ENCODE peak calls at places on chromosomes 11 and 22, in four cellular contexts. B is psoas muscle, M is IMR-90, J is glutamatergic neuron. N is an unnamed sample.

GRCh38 chr22:48952256-48953102 is 875.2 kb downstream of the BRD1 start:
- DNase-seq in B (no peak), M (no peak), J (no peak), N (peak)

GRCh38 chr11:102518296-102519094 is 12.1 kb downstream of the MMP7 start:
- DNase-seq in B (no peak), M (no peak), J (no peak), N (no peak)

GRCh38 chr22:49014227-49015201 is 813.2 kb downstream of the BRD1 start:
- DNase-seq in B (no peak), M (no peak), J (no peak), N (no peak)

GRCh38 chr11:131770801-131771200 is 400.4 kb downstream of the NTM start:
- DNase-seq in B (no peak), M (peak), J (no peak), N (no peak)

GRCh38 chr11:63710476-63711217 is 29.3 kb downstream of the RTN3 start:
- DNase-seq in B (no peak), M (peak), J (no peak), N (no peak)

GRCh38 chr11:2375964-2376551 is 1.1 kb upstream of the CD81 start:
- DNase-seq in B (no peak), M (no peak), J (no peak), N (no peak)

GRCh38 chr22:50298937-50299656 is 8.3 kb downstream of the PLXNB2 start:
- DNase-seq in B (no peak), M (peak), J (no peak), N (no peak)

GRCh38 chr11:66289548-66290331 is 797 bp upstream of the YIF1A start:
- DNase-seq in B (peak), M (no peak), J (no peak), N (no peak)

GRCh38 chr22:36884314-36885158 is 23.7 kb downstream of the NCF4 start:
- DNase-seq in B (no peak), M (no peak), J (no peak), N (no peak)

GRCh38 chr22:38314992-38315800 is 2.0 kb downstream of the CSNK1E start:
- DNase-seq in B (no peak), M (peak), J (no peak), N (peak)

GRCh38 chr11:67195971-67196418 is 70.3 kb upstream of the GRK2 start:
- DNase-seq in B (no peak), M (peak), J (no peak), N (no peak)

GRCh38 chr11:110430267-110431211 is 791 bp downstream of the FDX1 start:
- DNase-seq in B (no peak), M (peak), J (no peak), N (no peak)

GRCh38 chr11:16338397-16338796 is 17.9 kb downstream of the SOX6 start:
- DNase-seq in B (no peak), M (peak), J (no peak), N (no peak)

GRCh38 chr11:17894929-17895658 is 117.8 kb downstream of the SERGEF start:
- DNase-seq in B (no peak), M (peak), J (no peak), N (no peak)

GRCh38 chr11:17776213-17776875 is 41.8 kb downstream of the KCNC1 start:
- DNase-seq in B (no peak), M (no peak), J (no peak), N (peak)

GRCh38 chr11:2887526-2888195 is 2.1 kb upstream of the CDKN1C start:
- DNase-seq in B (no peak), M (no peak), J (no peak), N (peak)

GRCh38 chr22:17931400-17931825 is 92.9 kb downstream of the MICAL3 start:
- DNase-seq in B (peak), M (no peak), J (no peak), N (no peak)

GRCh38 chr11:131422491-131422890 is 52.1 kb downstream of the NTM start:
- DNase-seq in B (no peak), M (no peak), J (no peak), N (no peak)

GRCh38 chr22:50530280-50530856 is 556 bp upstream of the TYMP start:
- DNase-seq in B (peak), M (peak), J (peak), N (peak)

GRCh38 chr11:86515297-86516094 is 140.8 kb downstream of the CCDC81 start:
- DNase-seq in B (no peak), M (peak), J (no peak), N (no peak)

GRCh38 chr11:58940028-58940427 is 740 bp downstream of the GLYATL1 start:
- DNase-seq in B (no peak), M (no peak), J (no peak), N (no peak)

GRCh38 chr11:78216021-78216420 is 27.3 kb downstream of the USP35 start:
- DNase-seq in B (no peak), M (no peak), J (no peak), N (peak)

GRCh38 chr11:99585606-99586005 is 564.9 kb downstream of the CNTN5 start:
- DNase-seq in B (no peak), M (no peak), J (no peak), N (no peak)

GRCh38 chr11:2142762-2143202 is 3.6 kb upstream of the IGF2 start:
- DNase-seq in B (no peak), M (peak), J (no peak), N (no peak)

GRCh38 chr22:31212783-31213626 is 907 bp downstream of the LIMK2 start:
- DNase-seq in B (no peak), M (no peak), J (no peak), N (peak)

GRCh38 chr11:55707029-55707428 is 45.0 kb downstream of the OR4C6 start:
- DNase-seq in B (no peak), M (peak), J (no peak), N (no peak)

GRCh38 chr22:41779889-41780505 is 20.5 kb upstream of the CCDC134 start:
- DNase-seq in B (no peak), M (no peak), J (no peak), N (peak)

GRCh38 chr11:125069796-125070195 is 6.7 kb downstream of the SLC37A2 start:
- DNase-seq in B (no peak), M (peak), J (peak), N (peak)

GRCh38 chr11:73072935-73073481 is 69.1 kb downstream of the FCHSD2 start:
- DNase-seq in B (no peak), M (peak), J (no peak), N (no peak)

DNA sequence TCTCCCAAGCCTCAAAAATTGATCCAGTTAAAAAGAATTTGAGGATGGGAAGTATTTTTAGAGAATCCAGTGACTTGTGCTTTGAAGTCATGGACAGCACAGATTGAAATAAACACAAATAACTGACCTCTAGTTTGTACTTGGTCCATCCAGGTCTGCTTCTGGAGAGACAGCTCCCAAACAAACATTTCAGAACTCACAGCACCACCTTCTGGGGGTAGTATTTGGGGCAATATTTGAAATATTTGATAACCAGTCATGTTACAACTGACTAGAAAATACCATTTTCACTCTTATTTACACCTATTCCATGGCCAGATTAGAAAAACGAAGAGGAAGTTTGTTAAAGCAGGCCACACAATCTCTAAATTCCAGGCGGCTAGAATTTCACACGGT is 56.2 kb downstream of the CTSC start:
- DNase-seq in B (no peak), M (no peak), J (no peak), N (no peak)
- TF ChIP-seq CTCF in B (peak), M (peak), J (no peak), N (no peak)

DNA sequence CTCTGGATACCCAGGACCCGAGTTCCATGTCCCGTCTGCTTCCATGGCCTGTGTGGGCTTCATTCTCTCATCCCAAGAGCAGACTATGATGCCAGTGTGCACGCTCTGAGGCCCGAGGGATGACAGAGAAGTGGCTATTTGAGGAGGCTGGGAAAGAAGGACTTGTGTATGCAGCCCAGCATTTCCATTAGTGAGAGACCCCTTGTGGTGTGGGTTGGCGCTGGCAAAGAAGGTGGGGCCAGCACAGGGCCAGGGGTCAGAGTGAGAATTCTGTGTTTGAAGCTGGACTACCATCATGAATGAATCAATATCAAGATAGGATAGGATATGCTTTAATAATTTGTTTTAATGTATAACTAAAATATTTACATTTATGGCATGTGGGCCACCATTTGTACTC is 200.8 kb downstream of the HIPK3 start:
- DNase-seq in B (no peak), M (no peak), J (no peak), N (no peak)
- TF ChIP-seq CTCF in B (no peak), M (no peak), J (no peak), N (no peak)

GRCh38 chr11:788009-788640 is 1.8 kb downstream of the CEND1 start:
- DNase-seq in B (no peak), M (no peak), J (peak), N (no peak)
- TF ChIP-seq CTCF in B (no peak), M (no peak), J (peak), N (no peak)

DNA sequence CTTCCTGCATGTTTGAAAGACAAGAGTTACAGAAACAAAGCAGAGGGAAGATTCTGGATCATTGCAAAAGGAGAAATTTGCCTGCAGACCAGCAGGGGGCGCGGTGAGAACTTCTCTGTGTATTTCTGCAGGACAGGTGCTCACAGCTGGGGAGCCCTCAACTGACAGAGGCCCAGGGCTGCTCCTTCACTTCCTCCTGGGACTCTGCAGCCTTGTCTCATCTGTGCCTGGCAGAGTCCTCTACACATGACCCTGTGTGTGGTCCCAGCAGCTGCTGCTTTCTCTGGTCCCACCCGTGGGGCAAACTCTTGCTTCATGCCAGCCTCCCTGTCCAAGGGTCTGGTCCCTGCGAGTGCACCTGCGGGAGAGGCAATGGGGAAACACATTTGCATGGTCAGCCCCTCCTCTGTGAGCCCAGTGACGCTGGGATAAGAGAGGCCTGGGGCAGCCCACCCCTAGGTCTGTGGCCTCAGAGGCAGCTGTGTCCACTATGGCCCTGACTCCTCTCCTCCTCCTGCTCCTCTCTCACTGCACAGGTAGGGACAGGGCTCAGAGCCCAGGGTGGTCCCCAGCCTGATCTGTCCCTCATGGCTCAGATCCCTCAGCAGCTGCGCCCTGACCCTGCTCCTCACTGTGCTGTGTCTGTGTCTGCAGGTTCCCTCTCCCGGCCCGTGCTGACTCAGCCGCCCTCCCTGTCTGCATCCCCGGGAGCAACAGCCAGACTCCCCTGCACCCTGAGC is 43.2 kb upstream of the VPREB1 start:
- DNase-seq in B (peak), M (peak), J (peak), N (peak)
- TF ChIP-seq CTCF in B (no peak), M (peak), J (peak), N (peak)

GRCh38 chr11:8689726-8690255 is 7.2 kb downstream of the RPL27A start:
- DNase-seq in B (no peak), M (peak), J (no peak), N (peak)

GRCh38 chr11:8690374-8691342 is 8.1 kb downstream of the RPL27A start:
- DNase-seq in B (no peak), M (no peak), J (no peak), N (no peak)

GRCh38 chr11:8686325-8686724 is 3.7 kb downstream of the RPL27A start:
- DNase-seq in B (no peak), M (no peak), J (no peak), N (no peak)

GRCh38 chr11:8685820-8686219 is 3.2 kb downstream of the RPL27A start:
- DNase-seq in B (no peak), M (no peak), J (no peak), N (no peak)

GRCh38 chr11:8688414-8689362 is 6.1 kb downstream of the RPL27A start:
- DNase-seq in B (peak), M (peak), J (peak), N (peak)
- TF ChIP-seq CTCF in B (peak), M (peak), J (no peak), N (peak)

DNA sequence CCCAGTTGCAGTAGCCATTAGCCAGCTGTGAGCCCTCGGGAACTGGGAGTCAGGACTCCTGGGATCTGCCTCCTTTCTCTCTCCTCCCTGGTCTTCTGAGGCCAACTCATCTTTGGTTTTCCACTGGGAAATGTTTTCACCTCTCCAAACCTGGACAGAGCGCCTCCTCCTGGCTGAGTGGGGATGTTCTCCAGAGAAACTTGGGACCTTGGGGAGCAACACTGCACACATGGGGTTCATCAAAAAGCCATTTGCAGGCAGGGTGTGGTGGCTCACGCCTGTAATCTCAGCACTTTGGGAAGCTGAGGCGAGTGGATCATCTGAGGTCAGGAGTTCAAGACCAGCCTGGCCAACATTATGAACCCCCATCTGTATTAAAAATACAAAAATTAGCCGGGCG is 145.4 kb downstream of the NECTIN1 start:
- DNase-seq in B (no peak), M (no peak), J (no peak), N (no peak)
- TF ChIP-seq CTCF in B (no peak), M (no peak), J (peak), N (no peak)

GRCh38 chr11:40716344-40717178 is 742.9 kb downstream of the LRRC4C start:
- DNase-seq in B (no peak), M (no peak), J (no peak), N (no peak)

DNA sequence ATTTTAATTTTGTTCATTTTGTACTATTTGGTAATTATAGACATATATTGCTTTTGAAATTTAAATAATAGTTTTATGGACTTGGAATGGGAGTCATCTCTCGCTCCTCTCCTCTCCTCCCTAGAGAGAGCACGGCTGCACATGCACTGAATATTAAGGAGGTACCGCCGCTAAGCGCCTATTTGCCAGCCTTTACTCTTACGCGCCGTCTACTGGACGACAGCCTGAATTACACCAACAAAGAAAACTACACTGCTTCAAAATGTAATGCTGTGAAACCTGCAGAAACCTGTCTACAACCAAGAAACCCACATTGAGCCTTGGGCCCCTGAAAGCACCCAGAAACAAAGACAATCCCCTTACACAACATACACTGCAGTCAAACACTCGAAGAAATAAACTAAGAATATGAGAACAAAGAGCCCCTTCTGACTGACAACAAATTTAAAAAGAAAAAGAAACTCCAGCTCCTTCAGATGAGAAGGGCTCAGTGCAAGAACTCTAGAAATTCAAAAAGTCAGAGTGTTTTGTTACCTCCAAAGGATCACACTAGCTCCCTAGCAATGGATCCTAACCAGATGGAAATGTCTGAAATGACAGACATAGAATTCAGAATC is 737.2 kb downstream of the LRRC4C start:
- DNase-seq in B (no peak), M (peak), J (peak), N (no peak)
- TF ChIP-seq CTCF in B (no peak), M (peak), J (peak), N (no peak)

DNA sequence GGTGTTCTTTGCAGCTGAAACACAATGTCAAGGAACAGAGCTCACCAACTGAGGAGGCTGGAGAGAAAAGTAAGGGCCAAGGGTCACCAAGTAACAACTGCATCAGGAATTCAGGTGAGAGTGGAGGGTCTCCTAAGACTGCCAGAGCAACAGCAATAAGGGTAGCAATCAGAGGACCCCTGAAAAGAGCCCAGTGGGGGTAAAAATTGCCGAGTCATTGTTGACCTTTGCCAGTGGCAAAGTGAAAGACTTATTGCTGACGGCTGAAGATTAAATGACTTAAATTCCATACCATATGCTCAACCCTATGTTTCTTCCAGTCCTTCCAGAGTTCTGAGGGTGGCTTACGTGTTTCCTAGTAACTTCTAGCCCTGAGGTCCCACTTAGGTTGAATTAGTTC is 51.9 kb upstream of the ARHGAP42 start:
- DNase-seq in B (no peak), M (no peak), J (no peak), N (no peak)
- TF ChIP-seq CTCF in B (no peak), M (no peak), J (no peak), N (no peak)

GRCh38 chr11:27234043-27234668 is 128.9 kb downstream of the CCDC34 start:
- DNase-seq in B (peak), M (peak), J (peak), N (peak)
- TF ChIP-seq CTCF in B (peak), M (peak), J (no peak), N (no peak)

GRCh38 chr11:122229078-122229477 is 113.1 kb upstream of the BLID start:
- DNase-seq in B (no peak), M (peak), J (no peak), N (no peak)

GRCh38 chr11:122226810-122227379 is 110.9 kb upstream of the BLID start:
- DNase-seq in B (no peak), M (no peak), J (no peak), N (no peak)

GRCh38 chr11:122230387-122230760 is 114.4 kb upstream of the BLID start:
- DNase-seq in B (no peak), M (peak), J (no peak), N (no peak)

GRCh38 chr11:122232985-122233384 is 117.0 kb upstream of the BLID start:
- DNase-seq in B (no peak), M (no peak), J (no peak), N (no peak)

DNA sequence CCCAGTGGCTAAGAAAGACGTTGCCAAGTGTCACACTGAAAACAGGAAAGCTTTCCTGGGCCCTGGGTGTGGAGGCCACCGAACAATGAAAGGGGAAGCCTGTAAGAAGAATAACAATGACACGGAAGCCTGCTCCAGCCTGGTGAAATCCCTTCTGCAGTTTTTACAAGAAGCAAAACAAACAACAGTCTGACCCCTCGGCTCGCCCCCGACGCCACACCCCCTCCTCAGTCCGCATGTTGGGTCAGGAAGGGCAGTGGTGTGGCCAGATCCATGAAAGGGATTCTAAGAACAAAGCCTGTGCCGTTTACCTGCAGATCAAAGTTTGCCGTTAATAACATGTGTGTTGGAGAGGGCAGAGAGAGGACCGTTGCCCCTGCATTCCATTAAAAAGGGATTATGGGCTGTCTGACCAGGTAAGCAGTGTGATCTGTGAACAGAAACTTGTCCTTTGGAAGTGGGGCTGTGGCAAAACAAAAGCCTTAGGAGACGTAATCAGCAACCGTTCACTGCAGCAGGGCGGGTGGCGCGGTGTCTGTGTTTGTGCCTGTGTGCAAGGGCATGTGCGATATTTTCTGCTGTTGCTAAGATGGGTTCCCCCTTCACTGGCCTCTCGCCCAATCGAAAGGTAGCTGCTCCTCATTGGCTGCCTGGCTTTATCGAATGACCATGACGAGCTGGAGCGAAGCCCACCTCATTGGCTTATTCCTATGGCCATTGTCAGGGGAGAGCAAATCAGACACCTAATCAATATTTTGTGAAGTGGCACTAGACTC is 113.8 kb upstream of the BLID start:
- DNase-seq in B (no peak), M (no peak), J (no peak), N (no peak)
- TF ChIP-seq CTCF in B (no peak), M (no peak), J (no peak), N (no peak)